ENCODE peak calls at places on chromosomes 7 and 10, in eight cellular contexts. One of them, this sample, is unnamed.
A peak's percentile ranks its signal among the peaks of the same experiment; 100 is the strongest.

GRCh38 chr10:1215862-1216575 is 159.8 kb downstream of the WDR37 start:
- DNase-seq in NCI-H345: no peak
- DNase-seq in CD8-positive, alpha-beta memory T cell: no peak
- DNase-seq in lower lobe of right lung: no peak
- DNase-seq in hippocampal formation: no peak
- DNase-seq in H9: peak; percentile 10
- DNase-seq in memory B cell: no peak
- DNase-seq in naive thymus-derived CD8-positive, alpha-beta T cell: no peak
- DNase-seq in this sample: no peak

GRCh38 chr10:69437321-69438259 is 13.7 kb upstream of the TSPAN15 start:
- DNase-seq in NCI-H345: no peak
- DNase-seq in hippocampal formation: no peak
- DNase-seq in CD8-positive, alpha-beta memory T cell: no peak
- DNase-seq in H9: no peak
- DNase-seq in memory B cell: no peak
- DNase-seq in naive thymus-derived CD8-positive, alpha-beta T cell: no peak
- DNase-seq in lower lobe of right lung: no peak
- DNase-seq in this sample: no peak

GRCh38 chr7:107394831-107395230 is 75.0 kb upstream of the GPR22 start:
- DNase-seq in NCI-H345: no peak
- DNase-seq in CD8-positive, alpha-beta memory T cell: no peak
- DNase-seq in naive thymus-derived CD8-positive, alpha-beta T cell: no peak
- DNase-seq in lower lobe of right lung: no peak
- DNase-seq in memory B cell: no peak
- DNase-seq in hippocampal formation: no peak
- DNase-seq in H9: no peak
- DNase-seq in this sample: no peak

GRCh38 chr10:127880557-127880956 is 12.2 kb downstream of the CLRN3 start:
- DNase-seq in H9: no peak
- DNase-seq in hippocampal formation: peak; percentile 46
- DNase-seq in naive thymus-derived CD8-positive, alpha-beta T cell: no peak
- DNase-seq in lower lobe of right lung: no peak
- DNase-seq in CD8-positive, alpha-beta memory T cell: no peak
- DNase-seq in NCI-H345: no peak
- DNase-seq in memory B cell: no peak
- DNase-seq in this sample: no peak

GRCh38 chr10:112650588-112651030 is 203.6 kb downstream of the VTI1A start:
- DNase-seq in CD8-positive, alpha-beta memory T cell: no peak
- DNase-seq in naive thymus-derived CD8-positive, alpha-beta T cell: no peak
- DNase-seq in NCI-H345: no peak
- DNase-seq in hippocampal formation: no peak
- DNase-seq in memory B cell: no peak
- DNase-seq in H9: no peak
- DNase-seq in lower lobe of right lung: no peak
- DNase-seq in this sample: no peak

GRCh38 chr7:134866581-134866980 is 87.1 kb downstream of the CALD1 start:
- DNase-seq in naive thymus-derived CD8-positive, alpha-beta T cell: no peak
- DNase-seq in CD8-positive, alpha-beta memory T cell: no peak
- DNase-seq in NCI-H345: no peak
- DNase-seq in H9: no peak
- DNase-seq in hippocampal formation: no peak
- DNase-seq in memory B cell: no peak
- DNase-seq in lower lobe of right lung: no peak
- DNase-seq in this sample: no peak

GRCh38 chr7:147380926-147381325 is 1209.6 kb upstream of the C7orf33 start:
- DNase-seq in lower lobe of right lung: no peak
- DNase-seq in memory B cell: no peak
- DNase-seq in NCI-H345: no peak
- DNase-seq in naive thymus-derived CD8-positive, alpha-beta T cell: no peak
- DNase-seq in hippocampal formation: no peak
- DNase-seq in H9: no peak
- DNase-seq in CD8-positive, alpha-beta memory T cell: no peak
- DNase-seq in this sample: no peak

GRCh38 chr10:120121768-120122167 is 229.2 kb downstream of the SEC23IP start:
- DNase-seq in memory B cell: no peak
- DNase-seq in NCI-H345: no peak
- DNase-seq in hippocampal formation: no peak
- DNase-seq in lower lobe of right lung: no peak
- DNase-seq in naive thymus-derived CD8-positive, alpha-beta T cell: no peak
- DNase-seq in CD8-positive, alpha-beta memory T cell: no peak
- DNase-seq in H9: no peak
- DNase-seq in this sample: no peak

GRCh38 chr10:114623661-114624294 is 34.3 kb downstream of the ABLIM1 start:
- DNase-seq in H9: no peak
- DNase-seq in memory B cell: no peak
- DNase-seq in CD8-positive, alpha-beta memory T cell: no peak
- DNase-seq in NCI-H345: peak; percentile 59
- DNase-seq in naive thymus-derived CD8-positive, alpha-beta T cell: no peak
- DNase-seq in hippocampal formation: no peak
- DNase-seq in lower lobe of right lung: no peak
- DNase-seq in this sample: no peak

GRCh38 chr7:30433082-30433481 is 45.5 kb downstream of the NOD1 start:
- DNase-seq in naive thymus-derived CD8-positive, alpha-beta T cell: no peak
- DNase-seq in hippocampal formation: peak; percentile 78
- DNase-seq in H9: peak; percentile 36
- DNase-seq in memory B cell: no peak
- DNase-seq in lower lobe of right lung: peak; percentile 73
- DNase-seq in NCI-H345: no peak
- DNase-seq in CD8-positive, alpha-beta memory T cell: no peak
- DNase-seq in this sample: peak; percentile 12

GRCh38 chr10:106216085-106216484 is 948.4 kb downstream of the SORCS1 start:
- DNase-seq in hippocampal formation: no peak
- DNase-seq in naive thymus-derived CD8-positive, alpha-beta T cell: no peak
- DNase-seq in memory B cell: no peak
- DNase-seq in CD8-positive, alpha-beta memory T cell: no peak
- DNase-seq in H9: no peak
- DNase-seq in NCI-H345: no peak
- DNase-seq in lower lobe of right lung: no peak
- DNase-seq in this sample: no peak

GRCh38 chr10:68992721-68993440 is 4.3 kb downstream of the KIFBP start:
- DNase-seq in CD8-positive, alpha-beta memory T cell: no peak
- DNase-seq in hippocampal formation: no peak
- DNase-seq in memory B cell: no peak
- DNase-seq in naive thymus-derived CD8-positive, alpha-beta T cell: no peak
- DNase-seq in lower lobe of right lung: no peak
- DNase-seq in NCI-H345: no peak
- DNase-seq in H9: no peak
- DNase-seq in this sample: no peak

GRCh38 chr7:44622342-44623151 is 16.1 kb downstream of the OGDH start:
- DNase-seq in CD8-positive, alpha-beta memory T cell: no peak
- DNase-seq in H9: no peak
- DNase-seq in NCI-H345: no peak
- DNase-seq in hippocampal formation: no peak
- DNase-seq in naive thymus-derived CD8-positive, alpha-beta T cell: no peak
- DNase-seq in lower lobe of right lung: no peak
- DNase-seq in memory B cell: no peak
- DNase-seq in this sample: no peak

GRCh38 chr7:140455743-140456142 is 23.6 kb downstream of the MKRN1 start:
- DNase-seq in H9: peak; percentile 82
- DNase-seq in hippocampal formation: no peak
- DNase-seq in NCI-H345: no peak
- DNase-seq in memory B cell: no peak
- DNase-seq in lower lobe of right lung: no peak
- DNase-seq in naive thymus-derived CD8-positive, alpha-beta T cell: no peak
- DNase-seq in CD8-positive, alpha-beta memory T cell: no peak
- DNase-seq in this sample: no peak

GRCh38 chr10:91630592-91630991 is 2.3 kb downstream of the PPP1R3C start:
- DNase-seq in hippocampal formation: no peak
- DNase-seq in naive thymus-derived CD8-positive, alpha-beta T cell: no peak
- DNase-seq in memory B cell: no peak
- DNase-seq in lower lobe of right lung: no peak
- DNase-seq in NCI-H345: no peak
- DNase-seq in CD8-positive, alpha-beta memory T cell: no peak
- DNase-seq in H9: no peak
- DNase-seq in this sample: no peak

GRCh38 chr10:76975131-76975530 is 662.5 kb downstream of the KCNMA1 start:
- DNase-seq in NCI-H345: no peak
- DNase-seq in CD8-positive, alpha-beta memory T cell: no peak
- DNase-seq in H9: no peak
- DNase-seq in memory B cell: no peak
- DNase-seq in naive thymus-derived CD8-positive, alpha-beta T cell: no peak
- DNase-seq in lower lobe of right lung: no peak
- DNase-seq in hippocampal formation: no peak
- DNase-seq in this sample: no peak

GRCh38 chr10:70617798-70618568 is 15.4 kb upstream of the PRF1 start:
- DNase-seq in naive thymus-derived CD8-positive, alpha-beta T cell: no peak
- DNase-seq in hippocampal formation: no peak
- DNase-seq in NCI-H345: no peak
- DNase-seq in CD8-positive, alpha-beta memory T cell: no peak
- DNase-seq in memory B cell: no peak
- DNase-seq in H9: no peak
- DNase-seq in lower lobe of right lung: no peak
- DNase-seq in this sample: no peak

GRCh38 chr7:101626758-101627157 is 2.3 kb downstream of the MYL10 start:
- DNase-seq in lower lobe of right lung: no peak
- DNase-seq in hippocampal formation: no peak
- DNase-seq in memory B cell: no peak
- DNase-seq in NCI-H345: no peak
- DNase-seq in naive thymus-derived CD8-positive, alpha-beta T cell: no peak
- DNase-seq in CD8-positive, alpha-beta memory T cell: no peak
- DNase-seq in H9: no peak
- DNase-seq in this sample: no peak

GRCh38 chr10:56181607-56182006 is 179.5 kb downstream of the ZWINT start:
- DNase-seq in lower lobe of right lung: no peak
- DNase-seq in CD8-positive, alpha-beta memory T cell: no peak
- DNase-seq in naive thymus-derived CD8-positive, alpha-beta T cell: no peak
- DNase-seq in hippocampal formation: no peak
- DNase-seq in NCI-H345: no peak
- DNase-seq in memory B cell: no peak
- DNase-seq in H9: no peak
- DNase-seq in this sample: no peak

GRCh38 chr7:137439829-137440433 is 96.4 kb upstream of the PTN start:
- DNase-seq in hippocampal formation: no peak
- DNase-seq in lower lobe of right lung: no peak
- DNase-seq in NCI-H345: no peak
- DNase-seq in naive thymus-derived CD8-positive, alpha-beta T cell: no peak
- DNase-seq in memory B cell: no peak
- DNase-seq in CD8-positive, alpha-beta memory T cell: no peak
- DNase-seq in H9: peak; percentile 31
- DNase-seq in this sample: no peak

GRCh38 chr7:42029405-42029804 is 207.6 kb downstream of the GLI3 start:
- DNase-seq in memory B cell: no peak
- DNase-seq in hippocampal formation: no peak
- DNase-seq in CD8-positive, alpha-beta memory T cell: no peak
- DNase-seq in lower lobe of right lung: no peak
- DNase-seq in naive thymus-derived CD8-positive, alpha-beta T cell: no peak
- DNase-seq in NCI-H345: no peak
- DNase-seq in H9: no peak
- DNase-seq in this sample: no peak

GRCh38 chr7:20601121-20601520 is 14.3 kb upstream of the ABCB5 start:
- DNase-seq in memory B cell: no peak
- DNase-seq in NCI-H345: no peak
- DNase-seq in naive thymus-derived CD8-positive, alpha-beta T cell: no peak
- DNase-seq in H9: no peak
- DNase-seq in CD8-positive, alpha-beta memory T cell: no peak
- DNase-seq in lower lobe of right lung: no peak
- DNase-seq in hippocampal formation: no peak
- DNase-seq in this sample: no peak

GRCh38 chr7:105429746-105430612 is 41.3 kb upstream of the SRPK2 start:
- DNase-seq in H9: peak; percentile 34
- DNase-seq in lower lobe of right lung: no peak
- DNase-seq in NCI-H345: peak; percentile 28
- DNase-seq in CD8-positive, alpha-beta memory T cell: peak; percentile 15
- DNase-seq in hippocampal formation: no peak
- DNase-seq in naive thymus-derived CD8-positive, alpha-beta T cell: peak; percentile 52
- DNase-seq in memory B cell: peak; percentile 48
- DNase-seq in this sample: no peak

GRCh38 chr10:33347227-33347626 is 12.8 kb upstream of the NRP1 start:
- DNase-seq in lower lobe of right lung: no peak
- DNase-seq in NCI-H345: no peak
- DNase-seq in H9: no peak
- DNase-seq in CD8-positive, alpha-beta memory T cell: no peak
- DNase-seq in memory B cell: no peak
- DNase-seq in hippocampal formation: no peak
- DNase-seq in naive thymus-derived CD8-positive, alpha-beta T cell: no peak
- DNase-seq in this sample: no peak

GRCh38 chr10:88270871-88271713 is 312.0 kb downstream of the RNLS start:
- DNase-seq in naive thymus-derived CD8-positive, alpha-beta T cell: peak; percentile 28
- DNase-seq in NCI-H345: no peak
- DNase-seq in H9: no peak
- DNase-seq in memory B cell: peak; percentile 5
- DNase-seq in hippocampal formation: no peak
- DNase-seq in lower lobe of right lung: no peak
- DNase-seq in CD8-positive, alpha-beta memory T cell: peak; percentile 5
- DNase-seq in this sample: no peak

GRCh38 chr7:22137026-22137425 is 191.3 kb upstream of the CDCA7L start:
- DNase-seq in CD8-positive, alpha-beta memory T cell: no peak
- DNase-seq in lower lobe of right lung: no peak
- DNase-seq in NCI-H345: no peak
- DNase-seq in H9: no peak
- DNase-seq in memory B cell: no peak
- DNase-seq in naive thymus-derived CD8-positive, alpha-beta T cell: no peak
- DNase-seq in hippocampal formation: no peak
- DNase-seq in this sample: no peak

GRCh38 chr7:157320607-157320979 is 16.2 kb upstream of the DNAJB6 start:
- DNase-seq in memory B cell: no peak
- DNase-seq in H9: no peak
- DNase-seq in NCI-H345: no peak
- DNase-seq in lower lobe of right lung: no peak
- DNase-seq in CD8-positive, alpha-beta memory T cell: no peak
- DNase-seq in naive thymus-derived CD8-positive, alpha-beta T cell: no peak
- DNase-seq in hippocampal formation: no peak
- DNase-seq in this sample: no peak

GRCh38 chr10:133439517-133440461 is 14.0 kb upstream of the SCART1 start:
- DNase-seq in hippocampal formation: no peak
- DNase-seq in lower lobe of right lung: no peak
- DNase-seq in CD8-positive, alpha-beta memory T cell: no peak
- DNase-seq in NCI-H345: no peak
- DNase-seq in memory B cell: no peak
- DNase-seq in H9: no peak
- DNase-seq in naive thymus-derived CD8-positive, alpha-beta T cell: no peak
- DNase-seq in this sample: no peak

GRCh38 chr10:71804067-71804466 is 30.7 kb upstream of the VSIR start:
- DNase-seq in lower lobe of right lung: no peak
- DNase-seq in naive thymus-derived CD8-positive, alpha-beta T cell: no peak
- DNase-seq in NCI-H345: no peak
- DNase-seq in memory B cell: no peak
- DNase-seq in hippocampal formation: peak; percentile 37
- DNase-seq in CD8-positive, alpha-beta memory T cell: no peak
- DNase-seq in H9: no peak
- DNase-seq in this sample: no peak

GRCh38 chr10:5788969-5789368 is 24.3 kb downstream of the GDI2 start:
- DNase-seq in lower lobe of right lung: no peak
- DNase-seq in naive thymus-derived CD8-positive, alpha-beta T cell: no peak
- DNase-seq in hippocampal formation: no peak
- DNase-seq in CD8-positive, alpha-beta memory T cell: no peak
- DNase-seq in H9: no peak
- DNase-seq in memory B cell: no peak
- DNase-seq in NCI-H345: no peak
- DNase-seq in this sample: no peak

GRCh38 chr10:104441601-104442000 is 88.0 kb downstream of the CFAP58 start:
- DNase-seq in memory B cell: no peak
- DNase-seq in NCI-H345: no peak
- DNase-seq in H9: no peak
- DNase-seq in hippocampal formation: no peak
- DNase-seq in CD8-positive, alpha-beta memory T cell: no peak
- DNase-seq in naive thymus-derived CD8-positive, alpha-beta T cell: no peak
- DNase-seq in lower lobe of right lung: no peak
- DNase-seq in this sample: no peak

GRCh38 chr7:99369767-99370353 is 4.7 kb upstream of the ARPC1B start:
- DNase-seq in naive thymus-derived CD8-positive, alpha-beta T cell: no peak
- DNase-seq in CD8-positive, alpha-beta memory T cell: no peak
- DNase-seq in lower lobe of right lung: peak; percentile 18
- DNase-seq in NCI-H345: no peak
- DNase-seq in memory B cell: no peak
- DNase-seq in H9: no peak
- DNase-seq in hippocampal formation: no peak
- DNase-seq in this sample: no peak

GRCh38 chr7:44965441-44965903 is 13.3 kb downstream of the MYO1G start:
- DNase-seq in NCI-H345: no peak
- DNase-seq in hippocampal formation: no peak
- DNase-seq in H9: peak; percentile 17
- DNase-seq in lower lobe of right lung: no peak
- DNase-seq in memory B cell: no peak
- DNase-seq in CD8-positive, alpha-beta memory T cell: no peak
- DNase-seq in naive thymus-derived CD8-positive, alpha-beta T cell: no peak
- DNase-seq in this sample: no peak

GRCh38 chr7:346116-346898 is 56.3 kb downstream of the FOXL3 start:
- DNase-seq in CD8-positive, alpha-beta memory T cell: no peak
- DNase-seq in lower lobe of right lung: no peak
- DNase-seq in hippocampal formation: no peak
- DNase-seq in memory B cell: no peak
- DNase-seq in naive thymus-derived CD8-positive, alpha-beta T cell: no peak
- DNase-seq in H9: no peak
- DNase-seq in NCI-H345: no peak
- DNase-seq in this sample: no peak